ENCODE peak calls at places on chromosomes 11 and 22, in four cellular contexts. D is IMR-90, L is K562, H is neuronal stem cell. K is an unnamed sample.

GRCh38 chr11:72191961-72192381 is at the start of gene FOLR1:
- DNase-seq in H (peak), D (no peak), L (peak), K (no peak)

GRCh38 chr11:120137187-120137610 is 714 bp downstream of the TRIM29 start:
- DNase-seq in H (no peak), D (no peak), L (no peak), K (no peak)

GRCh38 chr11:26188559-26188958 is 143.4 kb upstream of the ANO3 start:
- DNase-seq in H (no peak), D (peak), L (no peak), K (no peak)

GRCh38 chr22:40932396-40932795 is 18.8 kb upstream of the RBX1 start:
- DNase-seq in D (no peak), H (no peak), L (no peak), K (no peak)

GRCh38 chr22:38383417-38383816 is 66.2 kb upstream of the CSNK1E start:
- DNase-seq in L (no peak), D (no peak), H (no peak), K (no peak)

GRCh38 chr22:37560682-37561208 is 465 bp downstream of the CDC42EP1 start:
- DNase-seq in H (no peak), L (peak), D (peak), K (no peak)

GRCh38 chr22:19995611-19996339 is 20.8 kb downstream of the ARVCF start:
- DNase-seq in D (no peak), H (no peak), L (no peak), K (no peak)

GRCh38 chr11:73335204-73335923 is 27.3 kb downstream of the ARHGEF17 start:
- DNase-seq in D (peak), H (peak), L (peak), K (peak)

GRCh38 chr11:106457727-106458126 is 380.3 kb downstream of the AASDHPPT start:
- DNase-seq in L (no peak), D (peak), H (no peak), K (no peak)

GRCh38 chr11:122791836-122792235 is 46.5 kb upstream of the CRTAM start:
- DNase-seq in D (peak), L (no peak), H (no peak), K (no peak)

GRCh38 chr22:49608660-49609059 is 219.0 kb downstream of the BRD1 start:
- DNase-seq in H (no peak), D (no peak), L (no peak), K (no peak)

GRCh38 chr11:69588270-69588669 is 52.7 kb upstream of the CCND1 start:
- DNase-seq in L (no peak), D (peak), H (no peak), K (no peak)

GRCh38 chr11:72483412-72484186 is 49.3 kb upstream of the CLPB start:
- DNase-seq in L (no peak), H (no peak), D (peak), K (peak)

GRCh38 chr11:128311742-128312719 is 275.3 kb downstream of the ETS1 start:
- DNase-seq in H (no peak), D (no peak), L (no peak), K (no peak)

GRCh38 chr11:96207459-96208449 is 135.2 kb downstream of the MAML2 start:
- DNase-seq in D (peak), H (no peak), L (no peak), K (peak)

GRCh38 chr11:86341382-86341781 is 33.3 kb upstream of the CCDC81 start:
- DNase-seq in D (no peak), H (no peak), L (no peak), K (no peak)

GRCh38 chr11:125955856-125956255 is 10.0 kb downstream of the VSIG10L2 start:
- DNase-seq in D (no peak), H (no peak), L (no peak), K (no peak)

GRCh38 chr11:27350503-27350902 is 12.5 kb downstream of the CCDC34 start:
- DNase-seq in H (no peak), L (no peak), D (no peak), K (no peak)

GRCh38 chr11:75867778-75868374 is 52.9 kb downstream of the UVRAG start:
- DNase-seq in H (peak), L (peak), D (peak), K (peak)

GRCh38 chr22:32534252-32535215 is 59.9 kb downstream of the FBXO7 start:
- DNase-seq in L (no peak), H (no peak), D (no peak), K (no peak)

GRCh38 chr22:43777204-43777671 is 34.9 kb downstream of the EFCAB6 start:
- DNase-seq in L (no peak), D (peak), H (no peak), K (no peak)

GRCh38 chr11:26522912-26523610 is 49.0 kb downstream of the MUC15 start:
- DNase-seq in H (no peak), L (no peak), D (peak), K (no peak)

GRCh38 chr11:129278586-129279319 is 86.6 kb upstream of the ARHGAP32 start:
- DNase-seq in L (no peak), D (no peak), H (peak), K (no peak)

GRCh38 chr11:17208257-17208999 is 642 bp upstream of the PIK3C2A start:
- DNase-seq in H (peak), L (no peak), D (peak), K (no peak)

GRCh38 chr11:113411536-113411935 is 24.0 kb downstream of the ANKK1 start:
- DNase-seq in D (no peak), L (no peak), H (no peak), K (no peak)

GRCh38 chr22:20509344-20510047 is 2.1 kb downstream of the MED15 start:
- DNase-seq in D (peak), L (peak), H (no peak), K (peak)

GRCh38 chr11:33182246-33182878 is 21.1 kb upstream of the CSTF3 start:
- DNase-seq in L (no peak), H (no peak), D (no peak), K (no peak)

GRCh38 chr11:111393585-111393984 is 14.5 kb upstream of the POU2AF1 start:
- DNase-seq in H (no peak), D (no peak), L (no peak), K (no peak)

GRCh38 chr11:28697920-28698827 is 590.0 kb downstream of the METTL15 start:
- DNase-seq in L (peak), D (peak), H (peak), K (peak)

GRCh38 chr11:110907629-110908028 is 195.4 kb upstream of the ARHGAP20 start:
- DNase-seq in L (no peak), H (no peak), D (peak), K (peak)

GRCh38 chr11:75597636-75598035 is 35.6 kb downstream of the SERPINH1 start:
- DNase-seq in D (no peak), H (peak), L (peak), K (no peak)

GRCh38 chr11:69636870-69637600 is 3.9 kb upstream of the CCND1 start:
- DNase-seq in D (no peak), L (no peak), H (no peak), K (no peak)

GRCh38 chr11:114846040-114846791 is 167.9 kb downstream of the NXPE2 start:
- DNase-seq in D (no peak), L (no peak), H (no peak), K (no peak)

GRCh38 chr22:19478466-19479357 is at the start of gene UFD1:
- DNase-seq in D (peak), H (peak), L (peak), K (peak)

GRCh38 chr11:117976445-117976844 is 9.7 kb upstream of the IL10RA start:
- DNase-seq in H (no peak), L (no peak), D (no peak), K (no peak)

GRCh38 chr11:46363455-46363920 is 16.2 kb downstream of the DGKZ start:
- DNase-seq in H (no peak), D (peak), L (no peak), K (no peak)

GRCh38 chr22:23772315-23773246 is at the start of gene MMP11:
- DNase-seq in D (no peak), H (no peak), L (peak), K (peak)
- H2AFZ ChIP-seq in D (peak), H (peak), L (peak), K (peak)

DNA sequence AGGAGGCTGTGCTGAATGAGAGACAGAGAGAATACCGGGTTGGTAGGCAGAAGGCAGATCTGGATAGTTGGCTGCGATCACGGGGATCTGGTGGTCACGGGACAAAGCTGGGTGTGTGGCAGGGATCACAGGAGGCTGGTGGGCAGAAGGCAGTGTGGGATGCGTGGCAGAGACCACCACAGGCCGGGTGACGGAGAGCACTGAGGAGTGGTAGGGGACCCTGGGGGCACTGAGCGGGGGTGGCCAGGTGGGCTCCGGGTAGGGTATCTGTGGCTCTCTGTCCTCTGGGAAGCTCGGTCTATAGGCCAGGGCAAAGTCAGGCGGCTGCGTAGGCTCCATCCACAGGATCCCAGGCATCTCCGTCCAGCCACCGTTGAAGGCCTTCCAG is 1.4 kb downstream of the CD248 start:
- DNase-seq in H (no peak), D (no peak), L (no peak), K (no peak)
- H3K4me2 ChIP-seq in H (no peak), D (peak), L (no peak), K (no peak)

GRCh38 chr11:5626191-5626590 is 1.4 kb downstream of the TRIM34 start:
- DNase-seq in L (no peak), D (peak), H (no peak), K (no peak)

GRCh38 chr11:5622802-5623201 is 2.0 kb upstream of the TRIM34 start:
- DNase-seq in D (no peak), L (no peak), H (no peak), K (no peak)

GRCh38 chr11:5625281-5625680 is 480 bp downstream of the TRIM34 start:
- DNase-seq in H (no peak), L (no peak), D (no peak), K (no peak)

GRCh38 chr11:5621580-5621979 is 3.2 kb upstream of the TRIM34 start:
- DNase-seq in H (no peak), D (no peak), L (no peak), K (no peak)

GRCh38 chr11:5624489-5625278 is at the start of gene TRIM34:
- DNase-seq in D (peak), L (peak), H (peak), K (peak)
- H3K9ac ChIP-seq in D (peak), L (peak), H (no peak), K (peak)

GRCh38 chr22:30782613-30783012 is 87.9 kb downstream of the OSBP2 start:
- DNase-seq in H (no peak), D (peak), L (no peak), K (no peak)

GRCh38 chr22:30781271-30781875 is 86.7 kb downstream of the OSBP2 start:
- DNase-seq in H (no peak), D (peak), L (no peak), K (no peak)

GRCh38 chr22:30785527-30785926 is 90.9 kb downstream of the OSBP2 start:
- DNase-seq in H (no peak), D (no peak), L (no peak), K (no peak)

GRCh38 chr22:30778261-30778660 is 83.6 kb downstream of the OSBP2 start:
- DNase-seq in L (no peak), D (no peak), H (no peak), K (no peak)

DNA sequence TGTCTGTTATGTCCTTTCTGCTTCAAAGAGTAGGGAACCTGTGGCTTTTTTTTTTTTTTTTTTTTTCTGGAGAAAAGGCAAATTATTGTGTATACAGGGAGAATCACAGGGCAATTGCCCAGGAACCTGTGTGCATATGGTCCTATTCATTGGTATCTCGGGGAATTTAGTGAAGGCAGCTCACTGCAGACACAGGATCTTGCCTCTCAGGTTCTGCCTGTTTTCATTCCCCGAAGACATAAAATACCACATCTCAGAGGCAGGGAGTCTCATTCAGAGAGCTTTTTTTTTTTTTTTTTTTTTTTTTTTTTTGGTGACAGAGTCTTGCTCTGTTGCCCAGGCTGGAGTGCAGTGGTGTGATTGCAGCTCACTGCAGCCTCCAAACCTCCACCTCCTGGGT is 88.3 kb downstream of the OSBP2 start:
- DNase-seq in D (no peak), H (no peak), L (no peak), K (no peak)
- H2AFZ ChIP-seq in D (no peak), H (no peak), L (no peak), K (no peak)

K was measured in DND-41.